ENCODE peak calls at places on chromosomes 13 and 19, in four cellular contexts. R, U, P and C are unnamed samples.

GRCh38 chr19:44737238-44738160 is 11.0 kb upstream of the BCL3 start:
- DNase-seq in P (no peak), U (no peak), R (peak), C (no peak)

GRCh38 chr19:3178377-3178972 is at the start of gene S1PR4:
- DNase-seq in R (peak), U (no peak), P (peak), C (peak)

GRCh38 chr19:38898788-38899446 is 501 bp downstream of the SIRT2 start:
- DNase-seq in P (no peak), R (no peak), U (peak), C (no peak)

GRCh38 chr13:72180253-72180952 is 313.4 kb upstream of the DACH1 start:
- DNase-seq in U (no peak), R (no peak), P (no peak), C (no peak)

GRCh38 chr19:18425515-18426415 is 6.6 kb downstream of the SSBP4 start:
- DNase-seq in U (peak), P (peak), R (no peak), C (no peak)

GRCh38 chr13:87999141-87999765 is 328.1 kb downstream of the SLITRK5 start:
- DNase-seq in R (no peak), P (no peak), U (peak), C (no peak)

GRCh38 chr19:39506944-39507714 is 7.8 kb upstream of the SELENOV start:
- DNase-seq in R (peak), U (peak), P (peak), C (no peak)

GRCh38 chr19:29364224-29364726 is 151.3 kb upstream of the UQCRFS1 start:
- DNase-seq in U (no peak), R (no peak), P (no peak), C (no peak)

GRCh38 chr19:38250428-38250820 is 5.8 kb downstream of the PPP1R14A start:
- DNase-seq in R (no peak), U (no peak), P (no peak), C (no peak)

GRCh38 chr19:6161271-6161850 is 25.9 kb downstream of the ACSBG2 start:
- DNase-seq in P (no peak), U (no peak), R (peak), C (no peak)

GRCh38 chr13:40563350-40564125 is 102.9 kb downstream of the FOXO1 start:
- DNase-seq in U (peak), R (no peak), P (no peak), C (no peak)

GRCh38 chr19:18419699-18420460 is 682 bp downstream of the SSBP4 start:
- DNase-seq in P (peak), U (no peak), R (peak), C (peak)

GRCh38 chr13:29767006-29767405 is 83.4 kb downstream of the UBL3 start:
- DNase-seq in P (no peak), U (no peak), R (no peak), C (no peak)

GRCh38 chr13:29774830-29775229 is 75.6 kb downstream of the UBL3 start:
- DNase-seq in R (no peak), P (no peak), U (no peak), C (no peak)

DNA sequence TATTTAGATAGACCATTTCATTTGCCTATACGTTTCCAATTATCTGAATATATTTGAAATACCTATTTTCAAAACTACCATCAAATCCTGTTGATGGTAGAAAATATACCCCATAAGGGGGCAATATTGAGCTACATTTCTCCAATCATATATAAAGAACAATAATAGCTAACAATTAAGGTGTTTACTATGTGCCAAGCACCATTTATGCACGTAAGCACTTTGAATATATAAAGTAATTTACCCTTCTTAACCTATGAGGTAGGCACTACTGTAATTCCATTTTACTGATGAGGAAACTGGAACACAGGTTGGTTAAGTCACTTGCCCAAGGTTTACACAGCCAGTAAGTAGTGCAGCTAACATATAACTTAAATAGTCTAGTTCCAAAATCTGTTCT is 79.2 kb downstream of the UBL3 start:
- DNase-seq in P (no peak), R (no peak), U (peak), C (no peak)
- TF ChIP-seq CTCF in P (no peak), R (peak), U (peak), C (peak)

GRCh38 chr13:110507678-110508381 is 53.7 kb downstream of the RAB20 start:
- DNase-seq in P (peak), U (no peak), R (no peak), C (no peak)
- TF ChIP-seq CTCF in P (no peak), U (peak), R (no peak), C (peak)

DNA sequence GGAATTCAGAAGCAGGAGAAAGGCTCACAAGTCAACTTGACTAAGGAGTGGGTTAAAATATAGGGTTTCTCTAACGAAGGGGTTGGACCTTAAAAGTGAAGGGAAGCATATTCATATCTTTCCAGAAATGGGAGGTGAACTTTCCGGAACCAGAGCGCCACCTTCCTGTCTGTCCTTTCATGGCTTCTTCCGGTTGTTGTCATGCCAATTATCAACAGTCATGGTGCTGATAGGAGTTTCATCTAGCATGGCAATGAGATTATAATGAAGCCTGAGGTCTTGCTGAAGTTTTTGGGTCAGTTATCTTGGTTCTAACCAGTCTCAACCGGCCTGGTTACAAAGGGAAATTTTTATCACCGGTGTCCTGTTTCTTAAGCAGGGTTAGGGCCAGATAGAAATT is 162.9 kb upstream of the NBEA start:
- DNase-seq in U (peak), R (no peak), P (no peak), C (no peak)
- TF ChIP-seq CTCF in U (peak), R (peak), P (no peak), C (peak)

GRCh38 chr19:20278342-20278741 is 111.3 kb downstream of the ZNF486 start:
- DNase-seq in U (no peak), R (no peak), P (no peak), C (no peak)
- TF ChIP-seq CTCF in U (no peak), R (no peak), P (no peak), C (peak)